ENCODE peak calls at places on chromosomes 5 and 9, in four cellular contexts. L is CD8-positive, alpha-beta T cell; N is spleen; V is endothelial cell of umbilical vein. J is an unnamed sample. For H3K4me1, the result is how much of the 10 kb centered on the place peaks cover.

GRCh38 chr5:6576861-6577501 is 55.9 kb downstream of the NSUN2 start:
- DNase-seq in N (no peak), V (peak), L (no peak), J (no peak)

GRCh38 chr9:25177858-25178257 is 500.4 kb downstream of the TUSC1 start:
- DNase-seq in N (no peak), L (no peak), V (no peak), J (no peak)

GRCh38 chr5:88883059-88883565 is at the start of gene MEF2C:
- DNase-seq in L (no peak), V (peak), N (peak), J (peak)

GRCh38 chr5:151075698-151076331 is 5.0 kb downstream of the TNIP1 start:
- DNase-seq in N (peak), V (no peak), L (no peak), J (no peak)

GRCh38 chr9:123725389-123725788 is 204.5 kb downstream of the DENND1A start:
- DNase-seq in N (no peak), L (no peak), V (no peak), J (peak)

GRCh38 chr5:119274024-119274766 is 81.6 kb upstream of the TNFAIP8 start:
- DNase-seq in L (no peak), V (no peak), N (no peak), J (no peak)

GRCh38 chr5:122611401-122611800 is 163.5 kb upstream of the SNX2 start:
- DNase-seq in V (no peak), L (no peak), N (no peak), J (no peak)

GRCh38 chr9:5481744-5482027 is 28.6 kb upstream of the PDCD1LG2 start:
- DNase-seq in V (no peak), L (no peak), N (no peak), J (no peak)

GRCh38 chr5:93512799-93513198 is 68.2 kb downstream of the NR2F1-AS1 start:
- DNase-seq in L (no peak), N (no peak), V (peak), J (no peak)

GRCh38 chr9:95188459-95188858 is 129.1 kb downstream of the FANCC start:
- DNase-seq in V (peak), N (no peak), L (no peak), J (no peak)

GRCh38 chr5:78779262-78779661 is 130.7 kb upstream of the LHFPL2 start:
- DNase-seq in V (no peak), L (no peak), N (no peak), J (no peak)

GRCh38 chr5:93163010-93163663 is 417.9 kb downstream of the NR2F1-AS1 start:
- DNase-seq in L (no peak), V (peak), N (no peak), J (no peak)

GRCh38 chr9:18281291-18281690 is 192.7 kb upstream of the ADAMTSL1 start:
- DNase-seq in L (no peak), V (no peak), N (no peak), J (no peak)

GRCh38 chr9:14097215-14097614 is 216.7 kb downstream of the NFIB start:
- DNase-seq in N (no peak), L (no peak), V (peak), J (no peak)

GRCh38 chr5:132251220-132251725 is 6.2 kb upstream of the PDLIM4 start:
- DNase-seq in N (peak), L (no peak), V (no peak), J (no peak)

GRCh38 chr9:2243666-2244555 is 228.8 kb downstream of the SMARCA2 start:
- DNase-seq in N (no peak), L (no peak), V (peak), J (no peak)

GRCh38 chr9:38392235-38393127 is at the start of gene ALDH1B1:
- DNase-seq in V (peak), N (peak), L (peak), J (peak)

GRCh38 chr5:55173696-55174101 is 722 bp upstream of the CDC20B start:
- DNase-seq in N (no peak), V (no peak), L (no peak), J (no peak)

GRCh38 chr5:95928724-95929253 is 32.9 kb downstream of the ELL2 start:
- DNase-seq in L (no peak), V (no peak), N (no peak), J (no peak)

GRCh38 chr5:103436112-103436511 is 126.5 kb downstream of the NUDT12 start:
- DNase-seq in N (no peak), V (no peak), L (no peak), J (no peak)

GRCh38 chr5:157269763-157270272 is 3.9 kb downstream of the CYFIP2 start:
- DNase-seq in V (no peak), L (no peak), N (no peak), J (no peak)

GRCh38 chr9:84667571-84668203 is 1.8 kb upstream of the NTRK2 start:
- DNase-seq in V (peak), L (no peak), N (no peak), J (peak)

GRCh38 chr9:123828449-123828848 is 101.5 kb downstream of the DENND1A start:
- DNase-seq in L (no peak), V (no peak), N (no peak), J (no peak)

GRCh38 chr9:89597711-89598707 is 6.8 kb upstream of the GADD45G start:
- DNase-seq in N (no peak), V (peak), L (no peak), J (no peak)

GRCh38 chr9:79629721-79630120 is 58.0 kb downstream of the TLE4 start:
- DNase-seq in V (no peak), N (no peak), L (no peak), J (no peak)

GRCh38 chr9:134175808-134176598 is 11.6 kb upstream of the RNU6ATAC start:
- DNase-seq in V (no peak), L (no peak), N (peak), J (no peak)

GRCh38 chr5:61342066-61342465 is 10.0 kb downstream of the ZSWIM6 start:
- DNase-seq in L (no peak), V (peak), N (no peak), J (no peak)

GRCh38 chr5:96043471-96043870 is 81.8 kb upstream of the ELL2 start:
- DNase-seq in L (no peak), N (no peak), V (no peak), J (no peak)

GRCh38 chr5:156475831-156476551 is 149.0 kb downstream of the SGCD start:
- DNase-seq in N (no peak), L (no peak), V (no peak), J (peak)

GRCh38 chr9:127876764-127877562 is 512 bp downstream of the AK1 start:
- DNase-seq in N (peak), L (no peak), V (peak), J (no peak)

GRCh38 chr9:122325124-122325523 is 45.7 kb upstream of the PTGS1 start:
- DNase-seq in L (no peak), V (peak), N (no peak), J (no peak)

GRCh38 chr9:68685213-68685612 is 19.8 kb upstream of the PIP5K1B start:
- DNase-seq in V (no peak), N (no peak), L (no peak), J (no peak)

GRCh38 chr9:107274953-107275422 is 8.1 kb upstream of the RAD23B start:
- DNase-seq in L (no peak), V (no peak), N (no peak), J (no peak)

GRCh38 chr5:94847019-94847418 is 228.6 kb downstream of the SLF1 start:
- DNase-seq in N (no peak), V (no peak), L (no peak), J (no peak)

GRCh38 chr9:106862946-106863740 is at the start of gene ZNF462:
- DNase-seq in V (peak), N (no peak), L (no peak), J (peak)

GRCh38 chr9:91897201-91897600 is 52.8 kb downstream of the ROR2 start:
- DNase-seq in N (no peak), L (no peak), V (no peak), J (no peak)

GRCh38 chr9:91902465-91903125 is 47.4 kb downstream of the ROR2 start:
- DNase-seq in V (no peak), N (no peak), L (no peak), J (no peak)

GRCh38 chr9:91898451-91899433 is 51.3 kb downstream of the ROR2 start:
- DNase-seq in V (no peak), N (peak), L (no peak), J (no peak)

GRCh38 chr9:91899611-91900010 is 50.4 kb downstream of the ROR2 start:
- DNase-seq in L (no peak), V (no peak), N (peak), J (no peak)

DNA sequence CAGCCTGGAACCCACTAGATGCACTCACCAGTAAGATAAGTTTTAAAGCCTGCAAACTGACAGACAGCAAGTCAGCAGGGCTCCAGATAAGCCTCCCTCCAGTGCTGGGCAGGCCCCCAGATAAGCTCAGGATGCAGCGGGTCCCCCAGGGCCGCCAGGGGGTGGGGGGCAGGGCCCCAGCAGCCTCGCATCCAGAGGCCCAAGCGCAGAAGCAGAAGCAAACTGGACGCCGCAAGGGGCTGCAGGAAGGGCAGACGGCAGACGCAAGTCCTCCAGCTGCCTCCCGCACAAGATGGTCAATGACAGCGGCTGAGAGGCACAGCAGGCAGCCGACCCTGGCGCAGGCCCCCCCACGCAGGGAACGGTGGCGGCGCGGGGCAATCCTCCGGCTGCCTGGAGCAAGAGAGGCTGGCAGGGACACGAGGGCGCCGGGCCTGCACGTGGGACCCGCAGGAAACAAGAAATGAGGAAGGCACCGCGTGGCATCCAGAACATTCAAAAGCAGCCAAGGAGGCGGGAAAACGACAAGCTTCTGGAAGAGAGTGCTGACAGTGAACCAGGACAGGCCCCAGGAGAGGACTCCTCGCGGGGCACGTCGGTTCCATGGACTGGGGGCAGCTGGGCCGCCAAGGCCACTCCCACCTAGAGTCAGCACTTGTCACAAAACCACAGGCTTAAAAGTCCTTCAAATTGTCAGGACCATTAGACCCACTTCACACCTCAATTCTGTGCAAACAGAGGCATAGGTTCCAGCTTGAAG is 49.8 kb downstream of the ROR2 start:
- DNase-seq in N (peak), L (no peak), V (no peak), J (peak)
- H3K4me1 ChIP-seq in N (under half), L (under half), V (under half), J (under half)

GRCh38 chr9:113522858-113523257 is 59.3 kb downstream of the RGS3 start:
- DNase-seq in V (no peak), L (no peak), N (no peak), J (no peak)
- H3K4me1 ChIP-seq in V (half or more), L (half or more), N (half or more), J (half or more)

DNA sequence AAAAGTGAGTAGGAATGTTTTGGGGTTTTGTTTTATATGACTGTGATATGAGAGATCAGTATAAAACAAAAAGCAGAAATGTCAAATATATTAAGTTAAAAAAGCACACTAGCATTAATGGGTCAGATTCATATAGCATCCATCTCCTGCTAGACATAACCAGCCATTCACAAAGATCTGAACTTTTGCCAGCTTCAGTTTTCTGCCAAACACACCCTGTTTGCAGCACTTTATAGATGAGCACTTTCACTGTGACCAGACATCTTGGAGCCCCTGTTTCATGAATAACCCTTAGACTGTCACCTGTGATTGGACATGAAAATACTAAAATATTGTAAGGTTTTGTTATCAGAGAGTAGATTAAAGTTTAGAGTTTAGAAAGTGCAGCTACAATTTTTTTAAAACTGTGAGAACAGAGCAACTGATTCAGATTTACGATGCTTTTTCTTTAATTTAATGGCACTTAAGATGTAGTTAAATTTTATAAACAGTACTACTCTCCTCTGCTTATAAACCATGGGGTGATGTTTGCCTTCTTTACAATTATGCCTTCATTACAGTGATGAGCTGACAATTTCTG is 142.6 kb downstream of the KCTD16 start:
- DNase-seq in V (no peak), N (no peak), L (no peak), J (no peak)
- H3K4me1 ChIP-seq in V (under half), N (under half), L (under half), J (under half)

GRCh38 chr5:149392718-149393117 is 13.6 kb upstream of the IL17B start:
- DNase-seq in L (no peak), V (no peak), N (no peak), J (no peak)

GRCh38 chr5:149387982-149388381 is 8.9 kb upstream of the IL17B start:
- DNase-seq in L (no peak), N (no peak), V (no peak), J (no peak)

GRCh38 chr5:149389552-149390495 is 10.7 kb upstream of the IL17B start:
- DNase-seq in V (no peak), L (no peak), N (no peak), J (no peak)

GRCh38 chr5:149388498-149389190 is 9.6 kb upstream of the IL17B start:
- DNase-seq in L (no peak), N (no peak), V (no peak), J (no peak)

DNA sequence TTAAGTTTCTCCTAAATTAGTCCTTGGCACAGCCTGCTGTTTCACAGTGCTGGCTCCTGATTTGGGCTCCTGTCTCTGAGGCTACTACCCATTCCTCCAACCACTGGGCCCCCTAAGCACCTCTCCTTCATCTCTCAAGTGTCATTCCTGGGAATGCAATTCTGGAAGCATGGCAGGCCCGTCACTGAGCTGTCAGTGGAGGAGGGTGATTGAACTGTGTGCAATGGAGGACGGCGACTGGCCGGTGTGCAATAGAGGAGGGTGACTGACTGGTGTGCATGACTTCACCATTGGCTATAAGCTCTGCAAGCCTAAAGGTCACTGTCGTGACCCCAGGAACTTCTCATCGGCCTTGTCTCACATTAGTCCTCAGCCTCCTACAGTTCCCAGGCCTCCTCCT is 12.4 kb upstream of the IL17B start:
- DNase-seq in N (no peak), L (no peak), V (no peak), J (no peak)
- H3K4me1 ChIP-seq in N (under half), L (under half), V (under half), J (under half)

J was measured in left ventricle myocardium inferior.